ENCODE peak calls at places on chromosome 18, in six cellular contexts. L is fibroblast of mammary gland, F is ovary, A is endothelial cell, C is heart right ventricle, J is fibroblast of villous mesenchyme. P is an unnamed sample.

GRCh38 chr18:62187543-62188378 is 706 bp downstream of the RELCH start:
- DNase-seq in L (peak), J (peak), F (no peak), C (peak), A (peak), P (no peak)

GRCh38 chr18:44130365-44130942 is 550.2 kb upstream of the SETBP1 start:
- DNase-seq in C (peak), J (peak), L (peak), A (peak), F (no peak), P (no peak)

GRCh38 chr18:23257153-23257552 is 121.9 kb downstream of the CABLES1 start:
- DNase-seq in C (no peak), A (no peak), J (no peak), F (no peak), L (no peak), P (no peak)

GRCh38 chr18:28689591-28689990 is 512.7 kb upstream of the CDH2 start:
- DNase-seq in F (no peak), C (no peak), A (no peak), J (no peak), L (peak), P (no peak)

GRCh38 chr18:44844486-44844885 is 163.8 kb downstream of the SETBP1 start:
- DNase-seq in C (no peak), F (no peak), A (no peak), J (no peak), L (no peak), P (no peak)

GRCh38 chr18:63192171-63192884 is 127.2 kb downstream of the BCL2 start:
- DNase-seq in L (no peak), F (no peak), A (no peak), C (no peak), J (no peak), P (no peak)

GRCh38 chr18:31498450-31499156 is 626 bp downstream of the DSG2 start:
- DNase-seq in A (no peak), J (peak), C (no peak), L (peak), F (peak), P (no peak)

GRCh38 chr18:48663096-48663930 is 124.5 kb downstream of the CTIF start:
- DNase-seq in J (no peak), C (no peak), L (no peak), F (no peak), A (no peak), P (no peak)

GRCh38 chr18:48300463-48300961 is 108.7 kb downstream of the ZBTB7C start:
- DNase-seq in L (no peak), C (no peak), A (no peak), J (peak), F (no peak), P (no peak)

GRCh38 chr18:40577255-40577654 is 1377.8 kb upstream of the PIK3C3 start:
- DNase-seq in L (no peak), J (no peak), F (no peak), C (no peak), A (no peak), P (no peak)

GRCh38 chr18:23936371-23936958 is 78.1 kb upstream of the TTC39C start:
- DNase-seq in L (no peak), F (no peak), A (no peak), C (no peak), J (no peak), P (no peak)

GRCh38 chr18:43396266-43396665 is 119.0 kb upstream of the SYT4 start:
- DNase-seq in L (peak), A (peak), C (no peak), F (no peak), J (peak), P (no peak)

GRCh38 chr18:77522031-77522675 is 272.5 kb downstream of the GALR1 start:
- DNase-seq in C (no peak), F (no peak), L (peak), A (no peak), J (no peak), P (no peak)

GRCh38 chr18:54388203-54389142 is 30.8 kb downstream of the C18orf54 start:
- DNase-seq in C (no peak), L (peak), F (no peak), A (no peak), J (peak), P (no peak)

GRCh38 chr18:55322176-55322735 is 265.7 kb downstream of the TCF4 start:
- DNase-seq in J (peak), L (peak), C (peak), F (peak), A (peak), P (peak)

GRCh38 chr18:14074187-14074586 is 58.0 kb downstream of the ZNF519 start:
- DNase-seq in L (no peak), C (no peak), F (no peak), J (no peak), A (no peak), P (no peak)

GRCh38 chr18:12432881-12433280 is 25.2 kb downstream of the PRELID3A start:
- DNase-seq in J (no peak), F (no peak), L (no peak), C (no peak), A (no peak), P (no peak)

GRCh38 chr18:32276896-32277295 is 87.1 kb downstream of the MEP1B start:
- DNase-seq in C (no peak), F (no peak), A (no peak), J (no peak), L (no peak), P (no peak)

GRCh38 chr18:40413160-40413559 is 1541.9 kb upstream of the PIK3C3 start:
- DNase-seq in L (peak), A (peak), F (no peak), C (no peak), J (no peak), P (no peak)

GRCh38 chr18:3012306-3012919 is 531 bp downstream of the LPIN2 start:
- DNase-seq in F (peak), C (peak), L (peak), A (peak), J (peak), P (no peak)

GRCh38 chr18:61991201-61991600 is 98.4 kb upstream of the RNF152 start:
- DNase-seq in L (peak), F (no peak), J (no peak), C (no peak), A (no peak), P (no peak)

GRCh38 chr18:75854808-75855207 is 427.3 kb upstream of the SMIM21 start:
- DNase-seq in J (no peak), C (no peak), L (no peak), A (no peak), F (no peak), P (no peak)

GRCh38 chr18:7924616-7925015 is 357.5 kb downstream of the PTPRM start:
- DNase-seq in L (no peak), C (no peak), J (no peak), A (no peak), F (no peak), P (no peak)

GRCh38 chr18:25233582-25234362 is 118.2 kb downstream of the ZNF521 start:
- DNase-seq in J (peak), A (no peak), L (peak), F (no peak), C (no peak), P (no peak)

GRCh38 chr18:22314406-22314805 is 103.3 kb downstream of the CTAGE1 start:
- DNase-seq in J (peak), L (peak), C (no peak), A (no peak), F (no peak), P (no peak)

DNA sequence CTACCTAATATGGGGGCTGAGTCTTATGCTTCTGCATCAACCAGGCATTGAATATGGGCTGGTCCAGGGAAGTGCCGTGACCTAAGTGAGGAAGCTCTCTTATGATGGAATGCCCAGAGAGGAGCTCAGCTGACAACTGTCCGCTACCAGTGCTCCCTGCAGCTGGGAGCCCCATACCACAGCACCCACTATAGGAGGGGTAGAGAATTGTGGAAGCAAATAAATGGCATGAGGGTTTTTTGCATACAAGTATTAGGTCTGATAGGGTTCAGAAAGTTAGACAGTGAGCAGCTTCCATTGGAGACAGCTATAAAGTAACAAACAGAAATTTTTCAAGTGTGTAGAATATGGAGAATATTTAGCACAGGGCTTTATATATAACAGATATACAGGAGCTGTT is 4.6 kb downstream of the TIMM21 start:
- DNase-seq in J (no peak), C (no peak), L (no peak), F (no peak), A (no peak), P (no peak)
- TF ChIP-seq CTCF in J (no peak), C (no peak), L (no peak), F (no peak), A (peak), P (no peak)

DNA sequence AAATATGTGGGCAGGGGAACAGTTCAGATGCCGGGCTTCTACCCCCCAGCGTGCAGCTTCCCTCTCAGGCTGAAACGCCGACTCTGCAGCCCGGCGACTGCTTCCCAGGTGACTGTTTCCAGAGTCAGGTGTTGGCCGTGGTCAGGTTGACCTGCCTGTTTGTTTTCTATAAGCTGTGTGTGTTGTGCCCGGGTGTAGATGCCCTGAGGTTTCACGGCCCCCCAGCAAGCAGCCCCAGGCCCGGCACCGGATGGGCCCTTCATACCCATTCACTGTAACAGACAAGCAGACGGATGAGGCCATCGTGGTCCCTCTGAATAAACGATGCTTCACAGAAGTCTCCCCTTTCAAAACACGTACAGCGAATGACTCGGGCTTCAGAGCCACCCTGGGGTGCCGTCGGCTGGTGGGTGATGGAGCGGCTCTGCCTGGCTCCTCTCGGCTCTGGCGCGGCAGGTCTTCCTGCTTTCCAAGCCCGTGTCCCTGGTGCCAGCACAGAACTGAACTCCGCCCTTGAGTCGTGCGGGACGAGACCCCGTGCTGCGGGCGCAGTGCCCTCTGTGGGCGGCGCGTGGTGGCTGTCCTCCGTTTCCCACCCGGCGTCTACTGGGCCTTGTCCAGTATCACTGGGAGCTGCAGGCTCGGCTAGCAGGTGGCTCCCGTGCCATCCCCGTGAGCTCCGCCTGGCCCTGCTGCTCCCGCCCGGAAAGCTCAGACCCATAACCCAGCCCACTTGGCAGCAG is 15.0 kb upstream of the KCNG2 start:
- DNase-seq in A (no peak), C (no peak), F (no peak), J (no peak), L (no peak), P (peak)
- TF ChIP-seq CTCF in A (no peak), C (no peak), F (no peak), J (no peak), L (no peak), P (no peak)

GRCh38 chr18:9366126-9366714 is 31.6 kb downstream of the TWSG1 start:
- DNase-seq in J (peak), A (peak), C (peak), F (no peak), L (peak), P (no peak)
- TF ChIP-seq CTCF in J (peak), A (no peak), C (no peak), F (no peak), L (peak), P (no peak)

DNA sequence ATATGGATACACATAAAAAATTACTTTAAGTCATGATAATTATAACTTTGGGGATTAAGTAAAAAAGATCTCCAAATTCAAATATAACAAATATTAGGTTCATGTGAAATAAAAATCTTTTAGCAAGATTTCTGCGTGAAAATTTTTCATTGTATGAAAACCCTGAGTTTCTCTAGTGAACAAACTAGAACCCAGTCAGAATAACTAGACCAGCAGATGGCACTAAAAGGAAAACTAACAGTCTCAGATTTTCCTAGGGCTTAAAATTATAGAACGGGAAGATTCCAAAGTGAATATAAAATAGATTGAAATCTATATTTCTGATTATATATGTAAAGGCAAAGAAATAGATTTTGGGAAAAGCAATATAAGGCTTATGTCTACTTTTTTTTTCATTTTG is 43.3 kb downstream of the TMEM200C start:
- DNase-seq in L (no peak), C (no peak), A (no peak), J (no peak), F (no peak), P (no peak)
- TF ChIP-seq CTCF in L (peak), C (no peak), A (no peak), J (no peak), F (no peak), P (no peak)

DNA sequence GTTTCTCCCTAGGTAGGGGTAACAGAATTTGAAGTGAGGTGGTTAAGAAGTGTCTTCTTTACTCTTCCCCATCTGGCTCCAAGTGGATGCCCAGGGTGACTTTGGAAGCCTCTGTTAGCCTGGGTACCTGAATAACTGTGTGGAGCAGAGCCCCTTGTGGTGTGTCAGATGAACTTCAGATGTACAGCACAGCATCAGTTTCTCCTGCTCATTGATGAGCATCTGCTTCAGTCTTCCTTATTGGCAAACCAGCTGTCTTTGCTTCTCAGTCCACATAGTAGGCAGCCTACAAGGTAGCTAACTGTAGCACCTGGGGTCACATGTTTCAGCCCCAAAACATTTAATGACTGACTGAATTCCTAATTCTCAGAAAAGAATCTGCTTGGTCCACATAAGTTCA is 56.2 kb upstream of the ATP8B1 start:
- DNase-seq in L (peak), F (no peak), A (no peak), J (peak), C (no peak), P (no peak)
- TF ChIP-seq CTCF in L (peak), F (no peak), A (peak), J (peak), C (no peak), P (no peak)

GRCh38 chr18:36402765-36403396 is 105.4 kb downstream of the FHOD3 start:
- DNase-seq in J (no peak), F (no peak), L (peak), C (peak), A (no peak), P (no peak)
- TF ChIP-seq CTCF in J (no peak), F (no peak), L (no peak), C (no peak), A (no peak), P (no peak)

GRCh38 chr18:37676276-37676675 is 110.7 kb upstream of the CELF4 start:
- DNase-seq in L (no peak), C (no peak), F (no peak), A (no peak), J (no peak), P (no peak)

GRCh38 chr18:37673196-37673595 is 107.6 kb upstream of the CELF4 start:
- DNase-seq in J (no peak), C (no peak), A (no peak), L (no peak), F (no peak), P (no peak)

GRCh38 chr18:37672001-37672400 is 106.4 kb upstream of the CELF4 start:
- DNase-seq in J (no peak), L (no peak), F (no peak), C (no peak), A (no peak), P (no peak)

GRCh38 chr18:37675699-37676098 is 110.1 kb upstream of the CELF4 start:
- DNase-seq in A (no peak), C (no peak), L (no peak), F (no peak), J (no peak), P (no peak)

GRCh38 chr18:37674570-37674969 is 109.0 kb upstream of the CELF4 start:
- DNase-seq in F (no peak), A (no peak), C (no peak), J (no peak), L (no peak), P (no peak)
- TF ChIP-seq CTCF in F (no peak), A (no peak), C (no peak), J (no peak), L (no peak), P (no peak)

DNA sequence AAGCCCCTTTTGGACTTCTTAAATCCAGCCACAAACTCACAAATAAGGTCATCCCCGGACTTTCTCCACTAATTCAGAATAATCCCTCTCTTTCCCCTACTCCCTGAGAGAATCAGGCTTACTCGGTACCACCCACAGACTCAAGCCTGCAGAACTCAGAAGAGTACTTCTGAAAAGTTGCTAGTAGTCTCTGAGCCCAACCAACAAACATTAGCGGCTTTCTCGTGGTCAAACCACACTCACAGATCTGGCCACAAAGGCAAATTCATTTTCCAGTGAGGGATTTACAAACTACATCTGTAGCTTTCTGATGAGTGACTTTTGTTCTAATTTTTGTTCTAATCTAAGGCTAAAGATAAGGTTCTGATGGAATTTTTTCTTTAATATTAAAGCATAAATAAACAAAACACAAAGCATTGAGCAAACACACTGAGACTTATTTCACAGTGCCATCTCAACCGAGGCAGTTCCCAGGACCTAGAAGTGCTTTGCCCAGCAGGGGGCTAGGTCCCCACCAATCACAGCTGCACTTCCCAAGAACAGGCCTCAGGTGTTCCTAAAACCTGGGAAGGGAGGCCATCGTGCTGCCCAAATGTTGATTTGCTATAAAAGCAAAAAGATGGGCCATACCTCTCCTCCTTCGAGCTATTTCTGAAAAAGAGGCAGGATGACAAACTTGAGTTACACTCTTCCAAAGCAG is 110.7 kb downstream of the COLEC12 start:
- DNase-seq in C (no peak), F (no peak), A (peak), L (peak), J (peak), P (no peak)
- TF ChIP-seq CTCF in C (no peak), F (no peak), A (no peak), L (peak), J (peak), P (no peak)

DNA sequence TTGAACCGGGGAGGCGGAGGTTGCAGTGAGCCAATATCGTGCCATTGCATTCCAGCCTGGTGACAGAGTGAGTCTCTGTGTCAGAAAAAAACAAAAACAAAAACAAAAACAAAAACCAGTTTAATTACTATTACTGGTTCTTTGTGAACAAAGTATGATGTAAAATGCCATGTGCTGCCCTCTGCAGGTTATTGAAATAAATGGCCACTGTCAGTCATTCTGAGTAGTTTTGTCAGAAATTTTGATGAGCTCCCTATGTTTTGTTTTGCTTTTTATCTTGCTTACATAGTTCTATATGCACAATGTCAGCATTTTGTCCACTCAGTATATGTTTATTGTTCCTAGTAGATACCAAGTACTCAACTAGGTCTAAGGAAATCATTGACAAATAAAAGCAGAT is 423.6 kb upstream of the CHST9 start:
- DNase-seq in A (peak), F (no peak), C (no peak), L (peak), J (no peak), P (no peak)
- TF ChIP-seq CTCF in A (peak), F (no peak), C (no peak), L (peak), J (peak), P (no peak)

P was measured in activated B cell treated with CpG ODN at 0.5 μM for 24 hours.